ENCODE peak calls at places on chromosomes 13 and 19, in ten cellular contexts. A, B, V, Z, I, N, H, J, E and T are unnamed samples.

GRCh38 chr13:27728271-27728670 is 64.0 kb upstream of the GSX1 start:
- DNase-seq in J (no peak), I (no peak), N (no peak), E (no peak), H (no peak), B (peak; percentile 4), V (no peak), Z (no peak), A (peak; percentile 42), T (no peak)

GRCh38 chr19:38705197-38706019 is 38.9 kb downstream of the CAPN12 start:
- DNase-seq in B (no peak), E (no peak), V (no peak), Z (no peak), I (no peak), H (no peak), A (no peak), J (no peak), N (no peak), T (no peak)

GRCh38 chr19:1725100-1726064 is 27.9 kb upstream of the ONECUT3 start:
- DNase-seq in N (peak; percentile 24), Z (peak; percentile 70), I (peak; percentile 59), J (no peak), H (peak; percentile 56), V (peak; percentile 91), B (peak; percentile 65), A (peak; percentile 88), E (no peak), T (no peak)

GRCh38 chr13:76016799-76017198 is 380.7 kb downstream of the LMO7 start:
- DNase-seq in I (peak; percentile 19), Z (peak; percentile 42), J (peak; percentile 16), H (peak; percentile 32), A (peak; percentile 55), N (peak; percentile 53), V (no peak), B (peak; percentile 40), E (no peak), T (no peak)

GRCh38 chr19:17441241-17442135 is 7.0 kb downstream of the TMEM221 start:
- DNase-seq in B (peak; percentile 41), Z (peak; percentile 56), I (no peak), E (no peak), H (no peak), A (peak; percentile 56), N (peak; percentile 66), J (no peak), V (peak; percentile 65), T (no peak)

GRCh38 chr13:46469064-46469463 is 82.0 kb upstream of the RUBCNL start:
- DNase-seq in E (no peak), Z (peak; percentile 72), N (peak; percentile 70), H (no peak), A (no peak), V (no peak), B (peak; percentile 71), I (no peak), J (no peak), T (no peak)

GRCh38 chr13:101514695-101515275 is 62.3 kb downstream of the ITGBL1 start:
- DNase-seq in I (no peak), V (peak; percentile 42), J (no peak), N (peak; percentile 80), E (no peak), Z (peak; percentile 74), B (peak; percentile 68), A (no peak), H (peak; percentile 74), T (no peak)

GRCh38 chr19:53880716-53881481 is 1.1 kb upstream of the PRKCG start:
- DNase-seq in H (no peak), A (peak; percentile 70), Z (peak; percentile 44), B (no peak), I (no peak), E (no peak), V (no peak), N (no peak), J (no peak), T (no peak)

GRCh38 chr13:40786568-40786996 is 2.8 kb upstream of the SLC25A15 start:
- DNase-seq in H (no peak), B (peak; percentile 39), N (peak; percentile 71), J (no peak), Z (peak; percentile 48), A (peak; percentile 8), E (no peak), I (peak; percentile 35), V (no peak), T (no peak)

GRCh38 chr13:99796175-99796819 is 175.3 kb downstream of the ZIC5 start:
- DNase-seq in E (no peak), J (no peak), N (peak; percentile 51), A (peak; percentile 62), V (peak; percentile 44), B (peak; percentile 47), Z (peak; percentile 46), I (peak; percentile 46), H (no peak), T (no peak)

GRCh38 chr19:55069137-55069858 is 6.3 kb upstream of the RDH13 start:
- DNase-seq in H (no peak), B (peak; percentile 28), V (peak; percentile 56), E (no peak), J (peak; percentile 79), Z (peak; percentile 65), A (peak; percentile 86), I (no peak), N (peak; percentile 21), T (no peak)

GRCh38 chr13:110294146-110294545 is 12.8 kb downstream of the COL4A1 start:
- DNase-seq in H (no peak), B (peak; percentile 73), I (no peak), J (no peak), Z (peak; percentile 73), N (peak; percentile 92), E (no peak), A (no peak), V (no peak), T (no peak)

GRCh38 chr13:109840201-109840892 is 54.0 kb upstream of the IRS2 start:
- DNase-seq in N (peak; percentile 69), I (peak; percentile 19), E (no peak), H (no peak), J (no peak), A (no peak), V (peak; percentile 42), B (peak; percentile 57), Z (peak; percentile 74), T (no peak)

GRCh38 chr19:3359850-3360493 is 6.4 kb upstream of the NFIC start:
- DNase-seq in I (peak; percentile 31), B (peak; percentile 47), V (no peak), N (no peak), J (no peak), A (no peak), H (peak; percentile 50), Z (peak; percentile 80), E (no peak), T (peak; percentile 58)

GRCh38 chr13:45196622-45197021 is 4.2 kb downstream of the KCTD4 start:
- DNase-seq in B (peak; percentile 28), J (no peak), V (peak; percentile 27), Z (peak; percentile 80), I (no peak), E (no peak), A (no peak), H (no peak), N (peak; percentile 89), T (no peak)